ENCODE peak calls at places on chromosomes 13 and 19, in eight cellular contexts. One of them, this sample, is unnamed.

GRCh38 chr13:30806784-30807183 is 71.4 kb downstream of the ALOX5AP start:
- DNase-seq in cardiac muscle cell: peak
- DNase-seq in ovary: no peak
- DNase-seq in heart right ventricle: no peak
- DNase-seq in small intestine: peak
- DNase-seq in endodermal cell: no peak
- DNase-seq in tibial artery: no peak
- DNase-seq in adrenal gland: no peak
- DNase-seq in this sample: no peak

GRCh38 chr19:6458695-6459355 is 767 bp downstream of the SLC25A23 start:
- DNase-seq in cardiac muscle cell: no peak
- DNase-seq in small intestine: peak
- DNase-seq in ovary: no peak
- DNase-seq in adrenal gland: peak
- DNase-seq in endodermal cell: peak
- DNase-seq in heart right ventricle: no peak
- DNase-seq in tibial artery: peak
- DNase-seq in this sample: no peak

GRCh38 chr13:105655046-105655445 is 880.4 kb downstream of the EFNB2 start:
- DNase-seq in tibial artery: no peak
- DNase-seq in adrenal gland: no peak
- DNase-seq in heart right ventricle: no peak
- DNase-seq in cardiac muscle cell: peak
- DNase-seq in small intestine: no peak
- DNase-seq in ovary: no peak
- DNase-seq in endodermal cell: no peak
- DNase-seq in this sample: no peak

GRCh38 chr13:27973956-27974662 is 5.0 kb upstream of the CDX2 start:
- DNase-seq in heart right ventricle: no peak
- DNase-seq in small intestine: peak
- DNase-seq in adrenal gland: no peak
- DNase-seq in cardiac muscle cell: no peak
- DNase-seq in endodermal cell: no peak
- DNase-seq in ovary: no peak
- DNase-seq in tibial artery: peak
- DNase-seq in this sample: no peak

GRCh38 chr19:44723952-44724319 is 24.6 kb upstream of the BCL3 start:
- DNase-seq in endodermal cell: peak
- DNase-seq in cardiac muscle cell: peak
- DNase-seq in small intestine: peak
- DNase-seq in adrenal gland: peak
- DNase-seq in tibial artery: peak
- DNase-seq in heart right ventricle: peak
- DNase-seq in ovary: peak
- DNase-seq in this sample: peak

GRCh38 chr13:103515410-103515809 is 449.2 kb upstream of the SLC10A2 start:
- DNase-seq in endodermal cell: no peak
- DNase-seq in small intestine: no peak
- DNase-seq in ovary: no peak
- DNase-seq in adrenal gland: no peak
- DNase-seq in tibial artery: no peak
- DNase-seq in cardiac muscle cell: no peak
- DNase-seq in heart right ventricle: no peak
- DNase-seq in this sample: no peak

GRCh38 chr13:110641055-110642015 is 26.0 kb downstream of the NAXD start:
- DNase-seq in tibial artery: no peak
- DNase-seq in heart right ventricle: no peak
- DNase-seq in endodermal cell: peak
- DNase-seq in small intestine: no peak
- DNase-seq in ovary: peak
- DNase-seq in cardiac muscle cell: no peak
- DNase-seq in adrenal gland: peak
- DNase-seq in this sample: no peak

GRCh38 chr19:47444388-47444821 is 25.1 kb upstream of the MEIS3 start:
- DNase-seq in small intestine: no peak
- DNase-seq in cardiac muscle cell: no peak
- DNase-seq in tibial artery: no peak
- DNase-seq in endodermal cell: peak
- DNase-seq in heart right ventricle: no peak
- DNase-seq in ovary: no peak
- DNase-seq in adrenal gland: no peak
- DNase-seq in this sample: no peak

GRCh38 chr19:31530781-31531180 is 181.5 kb upstream of the TSHZ3 start:
- DNase-seq in small intestine: no peak
- DNase-seq in ovary: no peak
- DNase-seq in cardiac muscle cell: no peak
- DNase-seq in adrenal gland: no peak
- DNase-seq in heart right ventricle: no peak
- DNase-seq in endodermal cell: no peak
- DNase-seq in tibial artery: no peak
- DNase-seq in this sample: no peak

GRCh38 chr19:10846500-10847202 is 1.6 kb upstream of the C19orf38 start:
- DNase-seq in adrenal gland: no peak
- DNase-seq in small intestine: no peak
- DNase-seq in heart right ventricle: no peak
- DNase-seq in cardiac muscle cell: no peak
- DNase-seq in tibial artery: no peak
- DNase-seq in endodermal cell: no peak
- DNase-seq in ovary: no peak
- DNase-seq in this sample: no peak

GRCh38 chr19:5046339-5047039 is 77.6 kb downstream of the KDM4B start:
- DNase-seq in heart right ventricle: no peak
- DNase-seq in tibial artery: peak
- DNase-seq in small intestine: peak
- DNase-seq in cardiac muscle cell: no peak
- DNase-seq in endodermal cell: no peak
- DNase-seq in ovary: no peak
- DNase-seq in adrenal gland: peak
- DNase-seq in this sample: peak

GRCh38 chr13:110634558-110634957 is 19.2 kb downstream of the NAXD start:
- DNase-seq in tibial artery: no peak
- DNase-seq in adrenal gland: peak
- DNase-seq in cardiac muscle cell: peak
- DNase-seq in heart right ventricle: no peak
- DNase-seq in small intestine: no peak
- DNase-seq in endodermal cell: peak
- DNase-seq in ovary: no peak
- DNase-seq in this sample: no peak

GRCh38 chr13:103291693-103292572 is 225.7 kb upstream of the SLC10A2 start:
- DNase-seq in endodermal cell: no peak
- DNase-seq in ovary: no peak
- DNase-seq in small intestine: no peak
- DNase-seq in heart right ventricle: no peak
- DNase-seq in cardiac muscle cell: no peak
- DNase-seq in tibial artery: no peak
- DNase-seq in adrenal gland: no peak
- DNase-seq in this sample: no peak

GRCh38 chr13:95117092-95117491 is 184.2 kb downstream of the ABCC4 start:
- DNase-seq in cardiac muscle cell: no peak
- DNase-seq in heart right ventricle: no peak
- DNase-seq in adrenal gland: no peak
- DNase-seq in tibial artery: no peak
- DNase-seq in small intestine: no peak
- DNase-seq in ovary: no peak
- DNase-seq in endodermal cell: no peak
- DNase-seq in this sample: no peak
- H3K27ac ChIP-seq in cardiac muscle cell: no peak
- H3K27ac ChIP-seq in heart right ventricle: no peak
- H3K27ac ChIP-seq in adrenal gland: no peak
- H3K27ac ChIP-seq in tibial artery: no peak
- H3K27ac ChIP-seq in small intestine: no peak
- H3K27ac ChIP-seq in ovary: no peak
- H3K27ac ChIP-seq in endodermal cell: no peak
- H3K27ac ChIP-seq in this sample: no peak

DNA sequence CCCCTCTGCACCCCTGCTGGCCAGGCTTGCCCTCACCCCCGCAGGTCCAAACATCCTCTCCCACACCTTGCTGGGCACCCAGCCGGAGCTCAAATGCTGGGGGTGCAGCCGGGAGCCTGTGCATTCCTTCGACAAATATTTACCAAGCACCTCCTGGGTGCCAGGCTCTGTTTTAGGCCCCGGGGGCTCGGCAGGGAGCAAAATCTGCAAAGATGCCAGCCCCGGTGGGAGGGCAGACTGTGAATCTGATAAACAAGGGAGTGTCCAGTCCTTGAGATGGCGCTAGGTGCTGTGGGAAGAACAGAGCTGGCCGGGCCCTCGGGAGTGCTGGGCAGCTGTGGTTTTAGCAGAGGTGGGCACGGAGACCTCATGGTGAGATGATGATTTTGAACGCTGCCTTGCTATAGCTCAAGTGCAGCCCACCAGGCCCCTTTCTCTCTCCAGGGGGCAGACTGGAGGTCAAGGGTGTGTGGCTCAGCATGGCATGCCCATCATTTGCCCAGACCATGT is 10.6 kb downstream of the NFIX start:
- DNase-seq in small intestine: no peak
- DNase-seq in tibial artery: no peak
- DNase-seq in adrenal gland: no peak
- DNase-seq in ovary: no peak
- DNase-seq in heart right ventricle: no peak
- DNase-seq in cardiac muscle cell: no peak
- DNase-seq in endodermal cell: no peak
- DNase-seq in this sample: no peak
- H3K27ac ChIP-seq in small intestine: no peak
- H3K27ac ChIP-seq in tibial artery: peak
- H3K27ac ChIP-seq in adrenal gland: no peak
- H3K27ac ChIP-seq in ovary: peak
- H3K27ac ChIP-seq in heart right ventricle: peak
- H3K27ac ChIP-seq in cardiac muscle cell: no peak
- H3K27ac ChIP-seq in endodermal cell: no peak
- H3K27ac ChIP-seq in this sample: peak

DNA sequence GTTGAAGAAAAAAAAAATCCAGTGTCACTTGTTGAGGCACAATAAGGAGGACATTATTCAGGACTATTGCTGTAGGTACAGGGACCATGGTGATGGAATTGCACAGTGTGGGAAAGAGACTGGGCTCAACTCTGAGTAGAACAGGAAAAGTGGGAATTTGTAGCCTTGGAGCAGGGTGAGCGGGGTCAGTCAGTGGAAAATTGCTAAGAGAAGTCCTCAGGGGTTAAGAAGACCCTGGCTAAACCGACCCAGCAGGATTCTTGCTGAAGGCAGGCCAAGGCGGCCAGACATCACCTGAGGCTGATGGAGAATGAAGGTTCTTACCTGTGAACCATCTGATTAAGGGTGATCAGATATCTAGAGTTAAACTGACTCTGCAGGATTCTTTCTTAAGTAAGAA is 12.5 kb downstream of the LAIR2 start:
- DNase-seq in cardiac muscle cell: no peak
- DNase-seq in small intestine: no peak
- DNase-seq in tibial artery: no peak
- DNase-seq in ovary: no peak
- DNase-seq in endodermal cell: no peak
- DNase-seq in adrenal gland: no peak
- DNase-seq in heart right ventricle: no peak
- DNase-seq in this sample: no peak
- H3K27ac ChIP-seq in cardiac muscle cell: no peak
- H3K27ac ChIP-seq in small intestine: no peak
- H3K27ac ChIP-seq in tibial artery: no peak
- H3K27ac ChIP-seq in ovary: no peak
- H3K27ac ChIP-seq in endodermal cell: no peak
- H3K27ac ChIP-seq in adrenal gland: no peak
- H3K27ac ChIP-seq in heart right ventricle: no peak
- H3K27ac ChIP-seq in this sample: no peak

DNA sequence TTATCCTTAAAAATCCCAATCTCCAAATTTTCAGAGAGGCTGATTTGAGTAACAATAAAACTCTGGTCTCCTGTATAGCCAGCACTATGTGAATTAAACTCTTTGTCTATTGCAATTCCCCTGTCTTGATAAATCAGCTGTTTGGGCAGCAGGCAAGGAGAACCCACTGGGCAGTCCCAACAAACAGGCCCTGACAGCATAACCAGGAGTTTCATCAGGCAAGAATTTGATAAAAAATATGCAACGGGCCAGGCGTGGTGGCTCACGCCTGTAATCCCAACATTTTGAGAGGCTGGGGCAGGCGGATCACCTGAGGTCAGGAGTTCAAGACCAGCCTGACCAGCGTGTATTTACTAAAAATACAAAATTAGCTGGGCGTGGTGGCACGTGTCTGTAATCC is 42.1 kb downstream of the STK24 start:
- DNase-seq in ovary: no peak
- DNase-seq in small intestine: no peak
- DNase-seq in endodermal cell: no peak
- DNase-seq in adrenal gland: no peak
- DNase-seq in tibial artery: no peak
- DNase-seq in heart right ventricle: no peak
- DNase-seq in cardiac muscle cell: no peak
- DNase-seq in this sample: no peak
- H3K27ac ChIP-seq in ovary: no peak
- H3K27ac ChIP-seq in small intestine: peak
- H3K27ac ChIP-seq in endodermal cell: no peak
- H3K27ac ChIP-seq in adrenal gland: no peak
- H3K27ac ChIP-seq in tibial artery: no peak
- H3K27ac ChIP-seq in heart right ventricle: no peak
- H3K27ac ChIP-seq in cardiac muscle cell: no peak
- H3K27ac ChIP-seq in this sample: no peak

DNA sequence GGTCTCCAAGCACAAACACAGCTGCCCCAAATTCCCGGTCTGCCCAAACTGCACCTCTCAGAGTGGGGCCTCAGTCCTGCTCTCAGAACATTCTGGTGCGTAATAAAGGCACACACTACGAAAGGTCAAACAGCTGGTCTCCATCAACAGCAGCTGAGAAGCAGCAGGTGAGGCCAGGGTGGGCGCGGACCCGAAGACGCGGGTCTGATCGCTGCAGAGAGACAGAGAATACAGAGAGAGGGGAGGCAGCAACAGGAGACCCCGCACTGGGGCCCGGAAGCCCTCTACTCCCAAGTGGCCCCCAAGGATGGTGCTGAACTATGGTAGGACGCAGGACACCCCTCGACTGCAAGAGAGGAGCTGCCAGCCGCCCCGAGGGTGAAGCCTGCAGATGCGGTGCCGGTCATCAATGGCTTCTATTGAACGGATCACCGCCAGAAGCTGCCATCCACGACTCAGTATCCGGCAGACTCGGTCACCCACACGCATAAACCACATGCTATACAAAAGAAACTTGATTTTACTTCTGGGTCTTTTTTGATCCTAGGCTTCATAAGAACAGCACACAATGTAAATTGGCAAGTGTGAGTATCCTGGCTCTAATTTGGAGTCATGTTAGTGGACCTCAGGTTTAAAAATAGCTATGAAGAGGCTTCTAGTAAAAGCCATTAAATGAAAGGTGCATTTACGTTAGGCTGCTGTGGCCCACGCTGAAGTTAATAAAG is 33.4 kb downstream of the STK24 start:
- DNase-seq in heart right ventricle: no peak
- DNase-seq in endodermal cell: no peak
- DNase-seq in small intestine: no peak
- DNase-seq in tibial artery: no peak
- DNase-seq in cardiac muscle cell: no peak
- DNase-seq in ovary: no peak
- DNase-seq in adrenal gland: no peak
- DNase-seq in this sample: peak
- H3K27ac ChIP-seq in heart right ventricle: peak
- H3K27ac ChIP-seq in endodermal cell: no peak
- H3K27ac ChIP-seq in small intestine: peak
- H3K27ac ChIP-seq in tibial artery: peak
- H3K27ac ChIP-seq in cardiac muscle cell: peak
- H3K27ac ChIP-seq in ovary: peak
- H3K27ac ChIP-seq in adrenal gland: peak
- H3K27ac ChIP-seq in this sample: peak

This sample was measured in psoas muscle.